ENCODE peak calls at places on chromosomes 6 and 20, in eight cellular contexts. C, E, D, I, B, S, P and G are unnamed samples.

GRCh38 chr6:3410385-3411360 is 46.2 kb downstream of the SLC22A23 start:
- DNase-seq in C (peak), E (peak), D (no peak), I (peak), B (peak), S (peak), P (peak), G (peak)

GRCh38 chr6:16849280-16850210 is 88.3 kb upstream of the ATXN1 start:
- DNase-seq in C (no peak), E (peak), D (no peak), I (no peak), B (no peak), S (no peak), P (no peak), G (no peak)

GRCh38 chr6:80543598-80544181 is 437.2 kb downstream of the BCKDHB start:
- DNase-seq in C (peak), E (peak), D (no peak), I (no peak), B (no peak), S (no peak), P (no peak), G (no peak)

GRCh38 chr6:24923885-24924401 is 11.8 kb downstream of the RIPOR2 start:
- DNase-seq in C (peak), E (no peak), D (no peak), I (no peak), B (no peak), S (no peak), P (no peak), G (no peak)

GRCh38 chr6:33746036-33746600 is 587 bp downstream of the IP6K3 start:
- DNase-seq in C (no peak), E (peak), D (no peak), I (peak), B (peak), S (no peak), P (peak), G (no peak)

GRCh38 chr20:6533828-6534388 is 233.6 kb upstream of the BMP2 start:
- DNase-seq in C (no peak), E (peak), D (no peak), I (no peak), B (peak), S (no peak), P (no peak), G (no peak)

GRCh38 chr20:8361008-8361652 is 229.1 kb downstream of the PLCB1 start:
- DNase-seq in C (no peak), E (peak), D (no peak), I (no peak), B (no peak), S (no peak), P (no peak), G (no peak)

GRCh38 chr6:153980176-153980575 is 58.9 kb upstream of the OPRM1 start:
- DNase-seq in C (no peak), E (no peak), D (no peak), I (no peak), B (no peak), S (no peak), P (no peak), G (no peak)

GRCh38 chr6:166277892-166278578 is 30.2 kb downstream of the PRR18 start:
- DNase-seq in C (no peak), E (no peak), D (no peak), I (no peak), B (no peak), S (no peak), P (no peak), G (no peak)

GRCh38 chr6:90045535-90045934 is 151.3 kb downstream of the GJA10 start:
- DNase-seq in C (no peak), E (peak), D (no peak), I (no peak), B (no peak), S (no peak), P (no peak), G (no peak)

GRCh38 chr6:130945401-130945919 is 117.6 kb downstream of the EPB41L2 start:
- DNase-seq in C (no peak), E (peak), D (no peak), I (no peak), B (no peak), S (no peak), P (no peak), G (no peak)

GRCh38 chr6:90216081-90216977 is 80.3 kb downstream of the BACH2 start:
- DNase-seq in C (peak), E (peak), D (peak), I (no peak), B (peak), S (peak), P (no peak), G (no peak)

GRCh38 chr6:56890683-56891429 is 64.1 kb upstream of the BEND6 start:
- DNase-seq in C (no peak), E (peak), D (no peak), I (no peak), B (no peak), S (no peak), P (no peak), G (peak)

GRCh38 chr6:81749704-81750103 is 2.8 kb downstream of the TENT5A start:
- DNase-seq in C (no peak), E (no peak), D (no peak), I (no peak), B (no peak), S (no peak), P (no peak), G (no peak)

GRCh38 chr6:129476810-129477209 is 233.2 kb downstream of the ARHGAP18 start:
- DNase-seq in C (no peak), E (no peak), D (no peak), I (no peak), B (no peak), S (no peak), P (no peak), G (no peak)

GRCh38 chr6:158816329-158816728 is 2.8 kb downstream of the EZR start:
- DNase-seq in C (no peak), E (peak), D (no peak), I (no peak), B (no peak), S (no peak), P (no peak), G (peak)

GRCh38 chr20:9503530-9504251 is 10.7 kb upstream of the LAMP5 start:
- DNase-seq in C (peak), E (peak), D (no peak), I (peak), B (no peak), S (no peak), P (no peak), G (no peak)

GRCh38 chr6:89133981-89134380 is 11.9 kb upstream of the PM20D2 start:
- DNase-seq in C (peak), E (no peak), D (no peak), I (no peak), B (no peak), S (no peak), P (no peak), G (no peak)

GRCh38 chr6:53727748-53728147 is 62.2 kb upstream of the KLHL31 start:
- DNase-seq in C (no peak), E (no peak), D (no peak), I (no peak), B (no peak), S (no peak), P (no peak), G (no peak)

GRCh38 chr6:17986656-17987575 is 519 bp downstream of the KIF13A start:
- DNase-seq in C (peak), E (peak), D (peak), I (peak), B (peak), S (peak), P (peak), G (peak)

GRCh38 chr6:110256366-110256765 is 76.1 kb downstream of the CDC40 start:
- DNase-seq in C (no peak), E (no peak), D (no peak), I (no peak), B (no peak), S (no peak), P (no peak), G (no peak)

GRCh38 chr6:141463237-141463977 is 669.3 kb upstream of the GJE1 start:
- DNase-seq in C (no peak), E (peak), D (no peak), I (no peak), B (no peak), S (no peak), P (no peak), G (peak)

GRCh38 chr20:42714298-42715141 is 475.2 kb downstream of the PTPRT start:
- DNase-seq in C (no peak), E (no peak), D (no peak), I (no peak), B (no peak), S (no peak), P (no peak), G (no peak)

GRCh38 chr20:45336530-45337366 is 11.5 kb downstream of the SDC4 start:
- DNase-seq in C (no peak), E (peak), D (no peak), I (no peak), B (peak), S (no peak), P (no peak), G (no peak)

GRCh38 chr20:555933-556332 is 12.3 kb upstream of the CSNK2A1 start:
- DNase-seq in C (no peak), E (no peak), D (no peak), I (no peak), B (no peak), S (no peak), P (no peak), G (no peak)

GRCh38 chr20:58545565-58546195 is 30.5 kb upstream of the APCDD1L start:
- DNase-seq in C (no peak), E (peak), D (no peak), I (no peak), B (no peak), S (no peak), P (no peak), G (no peak)

GRCh38 chr6:125102901-125103300 is 50.7 kb upstream of the TPD52L1 start:
- DNase-seq in C (no peak), E (peak), D (no peak), I (no peak), B (no peak), S (no peak), P (no peak), G (no peak)

GRCh38 chr6:53375851-53376250 is 27.1 kb upstream of the ELOVL5 start:
- DNase-seq in C (no peak), E (no peak), D (no peak), I (no peak), B (no peak), S (no peak), P (no peak), G (no peak)

GRCh38 chr20:44271915-44272663 is 25.0 kb downstream of the GDAP1L1 start:
- DNase-seq in C (peak), E (no peak), D (no peak), I (peak), B (no peak), S (no peak), P (no peak), G (no peak)
- TF ChIP-seq CTCF in C (peak), E (peak), D (no peak), I (peak), B (no peak), S (no peak), P (no peak), G (peak)

GRCh38 chr6:27312146-27312949 is at the start of gene POM121L2:
- DNase-seq in C (peak), E (peak), D (peak), I (peak), B (peak), S (peak), P (peak), G (peak)
- TF ChIP-seq CTCF in C (peak), E (peak), D (peak), I (peak), B (peak), S (peak), P (peak), G (peak)

DNA sequence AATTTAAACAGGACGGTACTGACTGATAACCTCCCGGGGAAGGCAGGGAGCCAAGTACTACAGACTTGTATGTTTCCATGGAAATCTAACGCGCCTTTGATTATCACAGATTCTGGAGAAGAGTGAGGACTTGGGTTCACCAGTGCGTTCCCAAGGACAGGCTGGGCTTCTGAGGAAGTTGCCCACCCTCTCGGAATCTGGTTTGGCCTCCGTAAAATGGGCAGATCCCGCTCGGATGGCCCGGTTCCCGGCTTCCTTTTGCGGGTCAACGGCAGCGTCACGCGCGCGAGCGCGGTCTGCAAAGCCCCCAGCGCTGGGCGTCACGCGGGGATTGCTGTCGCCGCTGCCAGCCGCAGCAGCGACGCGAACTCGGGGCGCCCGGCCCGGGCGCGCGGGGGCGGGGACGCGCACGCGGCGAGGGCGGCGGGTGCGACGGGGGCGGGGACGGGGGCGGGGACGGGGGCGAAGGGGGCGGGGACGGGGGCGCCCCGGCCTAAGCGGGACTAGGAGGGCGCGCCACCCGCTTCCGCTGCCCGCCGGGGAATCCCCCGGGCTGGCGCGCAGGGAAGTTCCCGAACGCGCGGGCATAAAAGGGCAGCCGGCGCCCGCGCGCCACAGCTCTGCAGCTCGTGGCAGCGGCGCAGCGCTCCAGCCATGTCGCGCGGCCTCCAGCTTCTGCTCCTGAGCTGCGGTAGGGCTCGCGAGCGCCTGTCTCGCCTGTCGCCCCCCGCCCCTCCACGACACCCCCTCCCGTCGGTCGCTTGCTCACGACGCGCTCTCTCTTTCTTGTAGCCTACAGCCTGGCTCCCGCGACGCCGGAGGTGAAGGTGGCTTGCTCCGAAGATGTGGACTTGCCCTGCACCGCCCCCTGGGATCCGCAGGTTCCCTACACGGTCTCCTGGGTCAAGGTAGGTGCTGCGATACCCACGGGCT is at the start of gene CD83:
- DNase-seq in C (peak), E (no peak), D (peak), I (peak), B (peak), S (peak), P (peak), G (peak)
- TF ChIP-seq CTCF in C (no peak), E (peak), D (no peak), I (no peak), B (no peak), S (no peak), P (no peak), G (peak)

DNA sequence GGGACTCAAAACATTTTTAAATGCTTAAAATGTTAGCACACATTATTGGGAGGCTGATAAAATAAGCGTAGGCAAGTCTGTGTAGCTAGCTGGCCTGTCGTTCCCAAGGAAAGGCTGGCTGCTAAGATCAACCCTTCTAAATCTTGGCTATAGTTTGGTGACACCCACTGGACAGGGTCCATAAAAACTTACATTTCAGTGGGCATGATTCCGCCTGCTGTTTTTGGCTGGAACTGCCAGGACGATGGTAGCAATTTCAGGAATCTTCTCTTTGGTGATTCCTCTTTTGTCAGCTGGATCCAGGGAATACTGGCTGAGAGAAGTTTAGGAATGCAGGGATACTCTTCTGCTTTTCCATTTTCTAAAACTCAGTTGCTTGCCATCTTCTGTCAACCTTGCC is 162.2 kb downstream of the NKAIN2 start:
- DNase-seq in C (peak), E (peak), D (no peak), I (no peak), B (no peak), S (no peak), P (no peak), G (no peak)
- TF ChIP-seq CTCF in C (no peak), E (peak), D (no peak), I (peak), B (no peak), S (no peak), P (no peak), G (peak)

DNA sequence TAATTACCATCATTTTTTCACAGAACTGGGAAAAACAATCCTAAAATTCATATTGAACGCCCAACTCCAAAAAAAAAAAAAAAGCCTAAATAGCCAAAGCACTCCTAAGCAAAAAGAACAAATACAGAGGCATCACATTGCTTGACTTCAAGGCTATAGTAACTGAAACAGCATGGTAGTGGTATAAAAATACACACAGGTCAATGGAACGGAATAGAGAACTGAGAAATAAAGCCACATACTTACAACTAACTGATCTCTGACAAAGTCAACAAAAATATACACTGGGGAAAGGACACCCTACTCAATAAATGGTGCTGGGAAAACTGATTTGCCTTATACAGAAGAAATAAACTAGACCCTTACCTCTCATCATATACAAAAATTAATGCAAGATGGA is 89.6 kb downstream of the MRAP2 start:
- DNase-seq in C (no peak), E (no peak), D (no peak), I (no peak), B (no peak), S (no peak), P (no peak), G (no peak)
- TF ChIP-seq CTCF in C (no peak), E (no peak), D (no peak), I (no peak), B (no peak), S (no peak), P (no peak), G (no peak)

GRCh38 chr6:170524188-170524535 is 28.9 kb downstream of the PSMB1 start:
- DNase-seq in C (no peak), E (no peak), D (no peak), I (peak), B (no peak), S (no peak), P (no peak), G (no peak)

GRCh38 chr6:170516783-170517616 is 36.1 kb downstream of the PSMB1 start:
- DNase-seq in C (peak), E (peak), D (no peak), I (peak), B (no peak), S (peak), P (peak), G (peak)

GRCh38 chr6:170525795-170526194 is 27.3 kb downstream of the PSMB1 start:
- DNase-seq in C (no peak), E (no peak), D (no peak), I (no peak), B (no peak), S (no peak), P (no peak), G (no peak)

GRCh38 chr6:170523256-170524187 is 29.6 kb downstream of the PSMB1 start:
- DNase-seq in C (no peak), E (no peak), D (no peak), I (no peak), B (no peak), S (no peak), P (no peak), G (no peak)

GRCh38 chr6:170522565-170523183 is 30.4 kb downstream of the PSMB1 start:
- DNase-seq in C (peak), E (no peak), D (no peak), I (peak), B (no peak), S (no peak), P (no peak), G (no peak)
- TF ChIP-seq CTCF in C (no peak), E (peak), D (no peak), I (peak), B (no peak), S (no peak), P (no peak), G (peak)

GRCh38 chr20:48357714-48358113 is 470.1 kb downstream of the PREX1 start:
- DNase-seq in C (no peak), E (no peak), D (no peak), I (no peak), B (no peak), S (no peak), P (no peak), G (no peak)

GRCh38 chr20:48360338-48360698 is 467.5 kb downstream of the PREX1 start:
- DNase-seq in C (no peak), E (no peak), D (no peak), I (no peak), B (no peak), S (peak), P (no peak), G (peak)

GRCh38 chr20:48359692-48360337 is 468.0 kb downstream of the PREX1 start:
- DNase-seq in C (no peak), E (no peak), D (peak), I (no peak), B (peak), S (peak), P (no peak), G (peak)

GRCh38 chr20:48354320-48355263 is 473.2 kb downstream of the PREX1 start:
- DNase-seq in C (no peak), E (no peak), D (no peak), I (no peak), B (no peak), S (no peak), P (no peak), G (no peak)

GRCh38 chr20:48358176-48358575 is 469.6 kb downstream of the PREX1 start:
- DNase-seq in C (no peak), E (no peak), D (no peak), I (no peak), B (no peak), S (no peak), P (no peak), G (no peak)
- TF ChIP-seq CTCF in C (no peak), E (no peak), D (no peak), I (no peak), B (no peak), S (no peak), P (no peak), G (no peak)

DNA sequence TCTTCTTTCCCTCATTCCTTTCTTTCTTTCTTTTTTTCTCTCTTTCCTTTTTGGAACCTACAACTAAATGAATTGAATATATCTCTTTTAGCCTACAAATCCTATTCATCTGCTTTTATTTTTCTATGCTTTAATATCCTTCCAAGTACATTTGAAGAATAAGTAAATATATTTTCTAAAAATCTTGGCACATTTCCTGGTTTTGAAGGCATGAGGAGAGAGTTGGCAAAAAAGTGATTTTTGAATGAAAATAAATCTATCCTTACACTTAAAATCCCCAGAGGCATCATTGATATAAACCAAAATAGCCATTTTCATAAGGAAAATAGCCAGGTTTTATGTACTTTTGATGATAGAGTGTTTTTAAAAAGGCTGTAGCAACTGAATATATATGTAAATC is 69.0 kb downstream of the SAMD5 start:
- DNase-seq in C (no peak), E (no peak), D (no peak), I (no peak), B (no peak), S (no peak), P (no peak), G (no peak)
- TF ChIP-seq CTCF in C (no peak), E (no peak), D (no peak), I (no peak), B (no peak), S (no peak), P (no peak), G (no peak)

GRCh38 chr20:50857348-50857747 is 62.5 kb downstream of the BCAS4 start:
- DNase-seq in C (no peak), E (no peak), D (no peak), I (no peak), B (no peak), S (no peak), P (no peak), G (no peak)

GRCh38 chr20:50858525-50858924 is 63.7 kb downstream of the BCAS4 start:
- DNase-seq in C (no peak), E (no peak), D (no peak), I (no peak), B (no peak), S (no peak), P (no peak), G (no peak)

GRCh38 chr20:50854512-50855249 is 59.8 kb downstream of the BCAS4 start:
- DNase-seq in C (no peak), E (no peak), D (no peak), I (no peak), B (no peak), S (no peak), P (no peak), G (no peak)

GRCh38 chr20:50856475-50857041 is 61.7 kb downstream of the BCAS4 start:
- DNase-seq in C (no peak), E (no peak), D (no peak), I (no peak), B (no peak), S (no peak), P (no peak), G (no peak)

GRCh38 chr20:50855498-50856474 is 60.9 kb downstream of the BCAS4 start:
- DNase-seq in C (peak), E (peak), D (no peak), I (no peak), B (no peak), S (no peak), P (peak), G (no peak)
- TF ChIP-seq CTCF in C (no peak), E (no peak), D (no peak), I (no peak), B (no peak), S (no peak), P (no peak), G (no peak)